ENCODE peak calls at places on chromosomes 4 and X, in four cellular contexts. Q is thoracic aorta, N is uterus, R is A673. S is an unnamed sample.

GRCh38 chr4:39054497-39054896 is 7.5 kb upstream of the KLHL5 start:
- DNase-seq in Q (no peak), N (no peak), R (peak), S (peak)

GRCh38 chr4:98909646-98910045 is 19.3 kb downstream of the EIF4E start:
- DNase-seq in Q (no peak), N (no peak), R (no peak), S (no peak)

GRCh38 chr4:87745058-87745842 is 54.1 kb upstream of the IBSP start:
- DNase-seq in Q (no peak), N (no peak), R (no peak), S (peak)

GRCh38 chrX:128816919-128817318 is 706.4 kb downstream of the SMARCA1 start:
- DNase-seq in Q (no peak), N (no peak), R (peak), S (no peak)

GRCh38 chr4:15343581-15343980 is 84.3 kb upstream of the C1QTNF7 start:
- DNase-seq in Q (no peak), N (no peak), R (no peak), S (no peak)

GRCh38 chr4:37243722-37244582 is 591 bp upstream of the NWD2 start:
- DNase-seq in Q (no peak), N (no peak), R (no peak), S (peak)

GRCh38 chr4:128354205-128354821 is 66.7 kb upstream of the PGRMC2 start:
- DNase-seq in Q (no peak), N (no peak), R (peak), S (peak)

GRCh38 chrX:150680974-150681373 is 12.2 kb upstream of the MTMR1 start:
- DNase-seq in Q (no peak), N (no peak), R (peak), S (no peak)

GRCh38 chr4:119103263-119103662 is 32.4 kb upstream of the MYOZ2 start:
- DNase-seq in Q (no peak), N (peak), R (peak), S (peak)

GRCh38 chr4:20622701-20623100 is 77.6 kb upstream of the PACRGL start:
- DNase-seq in Q (no peak), N (no peak), R (no peak), S (no peak)

GRCh38 chrX:39995457-39995856 is 102.3 kb downstream of the BCOR start:
- DNase-seq in Q (no peak), N (no peak), R (no peak), S (no peak)

GRCh38 chr4:108113229-108113628 is 55.5 kb downstream of the LEF1 start:
- DNase-seq in Q (no peak), N (no peak), R (no peak), S (no peak)

GRCh38 chr4:140662082-140662869 is 93.5 kb upstream of the UCP1 start:
- DNase-seq in Q (no peak), N (no peak), R (no peak), S (no peak)

GRCh38 chrX:129932792-129933321 is 26.9 kb downstream of the UTP14A start:
- DNase-seq in Q (no peak), N (no peak), R (peak), S (peak)

GRCh38 chrX:30654989-30655607 is 1.9 kb downstream of the GK start:
- DNase-seq in Q (no peak), N (no peak), R (no peak), S (no peak)

GRCh38 chrX:72714471-72714916 is 388 bp upstream of the PHKA1 start:
- DNase-seq in Q (peak), N (peak), R (peak), S (peak)

GRCh38 chr4:161856711-161857326 is 307.0 kb downstream of the FSTL5 start:
- DNase-seq in Q (no peak), N (no peak), R (no peak), S (peak)

GRCh38 chrX:10507181-10507580 is 113.2 kb downstream of the MID1 start:
- DNase-seq in Q (no peak), N (no peak), R (no peak), S (no peak)

GRCh38 chr4:26687728-26688127 is 103.8 kb downstream of the TBC1D19 start:
- DNase-seq in Q (no peak), N (no peak), R (no peak), S (peak)

GRCh38 chr4:19155568-19155967 is 1096.1 kb upstream of the SLIT2 start:
- DNase-seq in Q (no peak), N (no peak), R (no peak), S (no peak)

GRCh38 chrX:10071451-10072163 is 85.2 kb upstream of the CLCN4 start:
- DNase-seq in Q (no peak), N (no peak), R (peak), S (no peak)

GRCh38 chr4:4697584-4697983 is 155.7 kb upstream of the STX18 start:
- DNase-seq in Q (no peak), N (no peak), R (no peak), S (no peak)

GRCh38 chrX:20361890-20362262 is 95.2 kb upstream of the RPS6KA3 start:
- DNase-seq in Q (no peak), N (no peak), R (peak), S (peak)

GRCh38 chr4:185958094-185958493 is 110.9 kb upstream of the TLR3 start:
- DNase-seq in Q (no peak), N (no peak), R (no peak), S (no peak)

GRCh38 chrX:135931644-135932487 is 38.4 kb downstream of the SAGE1 start:
- DNase-seq in Q (no peak), N (peak), R (peak), S (peak)

DNA sequence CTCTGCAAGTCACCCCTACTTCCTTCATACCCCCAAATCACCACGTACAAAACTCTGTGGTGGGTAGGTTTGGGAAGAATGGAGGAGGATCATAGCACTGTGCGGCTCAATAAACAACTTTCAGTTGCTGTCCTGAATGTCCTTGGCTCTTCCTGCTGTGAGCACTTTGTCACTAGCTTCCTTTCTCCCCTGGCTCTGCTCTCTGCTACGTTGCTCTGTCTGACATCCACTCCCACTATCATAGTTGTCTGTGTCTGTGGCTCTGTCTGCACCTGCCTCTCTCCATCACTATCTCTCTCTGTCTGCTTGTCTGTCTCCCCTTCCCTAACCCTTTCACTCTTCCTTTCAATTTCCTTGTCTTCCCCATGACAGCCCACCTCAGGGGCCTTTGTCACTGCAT is 21.2 kb upstream of the SMPX start:
- DNase-seq in Q (no peak), N (no peak), R (no peak), S (no peak)
- H3K27ac ChIP-seq in Q (no peak), N (no peak), R (no peak), S (no peak)

GRCh38 chr4:138275216-138275615 is 33.1 kb upstream of the SLC7A11 start:
- DNase-seq in Q (no peak), N (no peak), R (no peak), S (no peak)
- H3K27ac ChIP-seq in Q (no peak), N (no peak), R (no peak), S (no peak)

GRCh38 chrX:1487401-1487800 is 34.7 kb upstream of the ASMTL start:
- DNase-seq in Q (no peak), N (no peak), R (no peak), S (no peak)

GRCh38 chrX:1488141-1488540 is 35.4 kb upstream of the ASMTL start:
- DNase-seq in Q (no peak), N (no peak), R (no peak), S (no peak)

GRCh38 chrX:1486177-1486576 is 33.5 kb upstream of the ASMTL start:
- DNase-seq in Q (no peak), N (no peak), R (no peak), S (no peak)

GRCh38 chrX:1485033-1485432 is 32.3 kb upstream of the ASMTL start:
- DNase-seq in Q (no peak), N (no peak), R (no peak), S (no peak)

GRCh38 chrX:1486749-1487361 is 34.1 kb upstream of the ASMTL start:
- DNase-seq in Q (no peak), N (peak), R (no peak), S (no peak)
- H3K27ac ChIP-seq in Q (no peak), N (no peak), R (no peak), S (no peak)

DNA sequence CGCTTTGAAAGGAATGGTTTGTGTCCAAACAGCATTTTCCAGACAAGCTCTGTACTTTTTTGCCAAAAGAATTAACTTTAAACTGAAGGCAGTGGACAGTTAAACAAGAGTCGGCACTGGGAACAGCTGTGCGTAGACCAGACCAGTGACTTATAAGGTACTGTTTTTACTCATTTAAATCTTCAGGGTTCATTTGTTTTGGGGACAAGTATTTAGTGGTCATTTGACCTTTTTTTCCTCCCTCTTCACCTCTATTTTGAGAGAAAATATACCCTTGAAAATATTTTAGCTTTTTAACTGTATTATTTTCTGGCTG is 303.8 kb downstream of the ARHGAP24 start:
- DNase-seq in Q (no peak), N (no peak), R (no peak), S (peak)
- H3K27ac ChIP-seq in Q (peak), N (peak), R (no peak), S (peak)

DNA sequence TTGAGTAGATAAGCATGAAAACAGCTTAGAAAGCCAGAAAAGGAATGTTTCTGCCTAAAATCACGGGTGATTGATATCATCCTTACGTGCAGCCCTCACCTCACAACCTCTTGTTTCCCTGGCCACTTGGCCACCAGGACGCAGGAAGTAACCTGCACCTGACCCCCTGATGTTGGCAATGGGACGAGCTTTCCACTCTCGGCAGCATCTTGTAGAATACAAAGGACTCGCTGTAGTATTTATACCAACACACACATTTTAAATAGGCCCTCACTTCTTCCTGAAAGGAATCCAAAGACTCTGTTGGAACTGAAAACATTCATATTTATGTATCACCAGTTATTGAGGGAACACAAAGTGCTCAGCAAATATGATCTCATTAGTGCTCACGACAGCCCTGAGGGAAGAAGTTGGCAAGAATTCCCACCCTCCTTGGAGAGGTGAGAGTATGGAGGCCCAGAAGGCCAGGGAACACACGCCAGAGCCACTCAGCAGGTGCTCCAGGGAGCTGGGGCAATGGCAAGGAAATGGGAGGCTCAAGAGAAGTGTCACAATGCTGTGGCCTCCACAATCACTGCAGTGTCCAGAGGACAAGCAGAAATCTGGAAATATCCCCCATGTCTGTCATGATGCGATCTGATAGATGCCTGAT is 103.3 kb upstream of the KIT start:
- DNase-seq in Q (no peak), N (no peak), R (no peak), S (no peak)
- H3K27ac ChIP-seq in Q (peak), N (no peak), R (no peak), S (no peak)

GRCh38 chr4:848803-849477 is 23.0 kb upstream of the CPLX1 start:
- DNase-seq in Q (no peak), N (no peak), R (no peak), S (no peak)
- H3K27ac ChIP-seq in Q (no peak), N (no peak), R (no peak), S (no peak)